ENCODE peak calls at places on chromosomes 3 and 15, in seven cellular contexts. S, X, I, D, M, J and Y are unnamed samples.

GRCh38 chr15:98150531-98150930 is 190.0 kb downstream of the ARRDC4 start:
- DNase-seq in D (no peak), X (no peak), S (no peak), J (no peak), M (no peak), I (no peak), Y (no peak)

GRCh38 chr3:194395767-194396527 is 3.1 kb downstream of the GP5 start:
- DNase-seq in M (no peak), I (no peak), J (no peak), D (no peak), X (peak), S (no peak), Y (no peak)

GRCh38 chr15:30889231-30889630 is 14.5 kb upstream of the FAN1 start:
- DNase-seq in D (no peak), J (no peak), S (no peak), X (no peak), I (no peak), M (no peak), Y (no peak)

GRCh38 chr3:15753056-15753710 is 44.6 kb downstream of the ANKRD28 start:
- DNase-seq in M (no peak), S (no peak), D (no peak), J (no peak), X (no peak), I (no peak), Y (no peak)

GRCh38 chr3:112445839-112446238 is 53.4 kb downstream of the BTLA start:
- DNase-seq in I (no peak), M (no peak), J (no peak), X (no peak), D (no peak), S (no peak), Y (no peak)

GRCh38 chr3:124395584-124396340 is 334.5 kb upstream of the UMPS start:
- DNase-seq in D (no peak), I (peak), X (no peak), M (no peak), J (peak), S (no peak), Y (no peak)

GRCh38 chr15:33074942-33075341 is 119.6 kb downstream of the FMN1 start:
- DNase-seq in J (no peak), D (no peak), X (no peak), M (no peak), I (no peak), S (no peak), Y (no peak)

GRCh38 chr3:157271283-157271882 is 111.4 kb upstream of the CCNL1 start:
- DNase-seq in S (no peak), M (no peak), J (no peak), X (no peak), I (no peak), D (no peak), Y (no peak)

GRCh38 chr3:171168551-171168950 is 142.0 kb upstream of the SLC2A2 start:
- DNase-seq in J (no peak), S (no peak), I (no peak), M (no peak), D (no peak), X (no peak), Y (no peak)

GRCh38 chr3:39106281-39107055 is 959 bp downstream of the GORASP1 start:
- DNase-seq in D (no peak), X (peak), J (no peak), S (no peak), I (no peak), M (no peak), Y (no peak)

GRCh38 chr15:59185725-59186124 is 20.9 kb upstream of the LDHAL6B start:
- DNase-seq in J (no peak), X (no peak), M (no peak), S (no peak), I (no peak), D (no peak), Y (no peak)

GRCh38 chr3:8603115-8603710 is 41.4 kb downstream of the SSUH2 start:
- DNase-seq in M (no peak), I (no peak), S (no peak), X (no peak), D (no peak), J (no peak), Y (no peak)

GRCh38 chr15:33201376-33202189 is 7.1 kb upstream of the FMN1 start:
- DNase-seq in M (no peak), D (no peak), S (no peak), X (peak), I (no peak), J (peak), Y (no peak)

GRCh38 chr3:25151497-25151896 is 276.6 kb upstream of the RARB start:
- DNase-seq in J (no peak), I (no peak), D (no peak), S (no peak), X (no peak), M (no peak), Y (no peak)

GRCh38 chr3:35194666-35195065 is 444.7 kb upstream of the ARPP21 start:
- DNase-seq in M (no peak), S (no peak), D (no peak), I (no peak), J (no peak), X (no peak), Y (no peak)

GRCh38 chr3:64295594-64295993 is 70.3 kb upstream of the PRICKLE2 start:
- DNase-seq in X (no peak), J (no peak), D (peak), M (peak), I (no peak), S (peak), Y (peak)

GRCh38 chr3:145355175-145355574 is 805.8 kb downstream of the PLOD2 start:
- DNase-seq in X (no peak), D (no peak), S (peak), J (no peak), I (no peak), M (no peak), Y (no peak)

GRCh38 chr3:39013921-39014509 is 37.7 kb downstream of the SCN11A start:
- DNase-seq in J (no peak), I (no peak), X (no peak), D (no peak), S (no peak), M (no peak), Y (no peak)

GRCh38 chr3:50518441-50518840 is 15.0 kb upstream of the CACNA2D2 start:
- DNase-seq in M (no peak), D (no peak), I (no peak), X (no peak), S (no peak), J (no peak), Y (no peak)

GRCh38 chr15:65516997-65517865 is at the start of gene DPP8:
- DNase-seq in D (peak), S (peak), X (peak), I (peak), J (peak), M (peak), Y (peak)
- H3K4me3 ChIP-seq in D (peak), S (peak), X (peak), I (peak), J (peak), M (peak), Y (peak)

GRCh38 chr3:190862209-190863118 is at the start of gene GMNC:
- DNase-seq in X (peak), M (no peak), J (peak), I (peak), D (no peak), S (no peak), Y (peak)
- H3K4me3 ChIP-seq in X (peak), M (peak), J (peak), I (peak), D (peak), S (peak), Y (peak)

GRCh38 chr3:120446891-120447668 is 3.7 kb downstream of the FSTL1 start:
- DNase-seq in J (no peak), I (no peak), X (no peak), D (no peak), S (no peak), M (no peak), Y (no peak)
- H3K4me3 ChIP-seq in J (no peak), I (no peak), X (no peak), D (peak), S (peak), M (no peak), Y (no peak)

GRCh38 chr3:190321789-190322603 is at the start of gene CLDN1:
- DNase-seq in M (no peak), X (peak), S (peak), I (peak), D (peak), J (peak), Y (no peak)
- H3K4me3 ChIP-seq in M (peak), X (peak), S (peak), I (peak), D (peak), J (peak), Y (peak)

DNA sequence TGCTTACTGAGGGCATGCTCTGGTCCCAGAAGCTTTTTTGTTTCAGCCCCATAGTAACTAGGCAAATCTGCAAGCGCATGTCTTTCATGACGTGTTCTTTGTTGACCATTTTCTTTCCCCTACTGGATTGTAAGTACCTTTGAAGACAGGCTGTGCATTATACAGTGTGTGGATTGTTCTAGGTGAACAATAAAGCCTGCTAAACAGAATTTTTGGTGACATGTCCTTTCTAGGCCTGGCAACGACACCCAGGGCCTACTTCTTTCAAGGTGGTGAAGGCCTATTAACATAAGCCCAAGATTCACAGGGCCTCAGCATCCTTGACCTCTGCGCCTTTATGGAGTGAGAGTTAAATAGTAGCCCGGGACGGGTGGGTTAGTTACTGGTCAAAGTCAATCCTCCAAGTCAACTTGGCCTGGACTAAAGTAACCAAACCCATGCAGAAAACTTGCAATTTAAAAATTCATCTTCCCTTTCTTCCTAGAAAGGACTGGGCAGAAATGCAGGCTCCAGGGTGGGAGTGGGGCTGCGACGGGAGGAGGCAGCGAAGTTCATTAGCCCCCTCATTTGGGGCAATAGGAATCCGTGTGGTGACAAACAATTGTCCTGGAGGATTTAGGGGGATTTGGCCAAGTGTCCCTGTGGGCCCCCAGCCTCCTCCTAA is 37.6 kb upstream of the TRIM71 start:
- DNase-seq in I (no peak), J (no peak), S (no peak), X (no peak), D (no peak), M (no peak), Y (no peak)
- H3K4me3 ChIP-seq in I (no peak), J (peak), S (peak), X (no peak), D (no peak), M (no peak), Y (no peak)

GRCh38 chr15:68935400-68935937 is 5.1 kb downstream of the SPESP1 start:
- DNase-seq in J (no peak), D (no peak), X (no peak), M (no peak), I (no peak), S (no peak), Y (no peak)

GRCh38 chr15:68924866-68925599 is 5.3 kb upstream of the SPESP1 start:
- DNase-seq in I (peak), M (peak), D (peak), X (peak), S (peak), J (peak), Y (peak)

GRCh38 chr15:68930268-68931022 is at the start of gene SPESP1:
- DNase-seq in I (peak), M (no peak), X (peak), J (peak), D (peak), S (no peak), Y (peak)
- H3K4me3 ChIP-seq in I (no peak), M (no peak), X (no peak), J (peak), D (peak), S (peak), Y (peak)

GRCh38 chr3:79016587-79017380 is 751.0 kb downstream of the ROBO1 start:
- DNase-seq in X (no peak), I (no peak), J (no peak), M (no peak), S (no peak), D (no peak), Y (no peak)

GRCh38 chr3:79015854-79016253 is 751.9 kb downstream of the ROBO1 start:
- DNase-seq in S (no peak), M (no peak), X (no peak), J (no peak), D (no peak), I (no peak), Y (no peak)

GRCh38 chr3:79019924-79020173 is 747.9 kb downstream of the ROBO1 start:
- DNase-seq in X (peak), D (no peak), J (no peak), M (no peak), I (no peak), S (no peak), Y (no peak)

GRCh38 chr3:79019137-79019923 is 748.5 kb downstream of the ROBO1 start:
- DNase-seq in M (peak), S (peak), D (peak), I (peak), J (peak), X (peak), Y (peak)

GRCh38 chr3:79018671-79019136 is 749.1 kb downstream of the ROBO1 start:
- DNase-seq in X (peak), S (no peak), M (no peak), I (peak), J (peak), D (no peak), Y (no peak)
- H3K4me3 ChIP-seq in X (peak), S (peak), M (peak), I (peak), J (peak), D (peak), Y (peak)

GRCh38 chr3:166282931-166283330 is 445.7 kb upstream of the BCHE start:
- DNase-seq in I (no peak), M (no peak), X (no peak), J (no peak), S (no peak), D (no peak), Y (no peak)

GRCh38 chr3:166284994-166285393 is 447.8 kb upstream of the BCHE start:
- DNase-seq in I (no peak), S (peak), M (no peak), D (peak), X (no peak), J (no peak), Y (no peak)

DNA sequence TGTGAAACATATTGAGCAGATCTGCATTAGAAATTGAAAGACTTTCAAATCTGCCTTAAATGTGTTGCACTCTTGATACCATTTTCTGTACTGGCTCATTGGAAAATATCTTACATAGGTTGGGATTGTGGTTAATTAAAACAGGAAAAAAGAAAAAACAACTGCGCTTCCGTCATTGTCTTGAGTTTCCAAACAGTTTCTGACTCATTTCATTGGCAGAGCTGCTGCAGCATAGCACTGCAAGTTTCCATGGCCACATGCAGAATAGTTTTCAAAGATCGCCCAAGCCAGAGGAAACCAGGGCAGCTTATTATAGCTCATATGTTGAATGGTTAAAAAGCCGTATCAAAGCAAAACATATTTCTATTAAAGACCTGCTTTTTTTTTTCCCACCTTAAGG is 446.6 kb upstream of the BCHE start:
- DNase-seq in D (peak), X (no peak), J (no peak), M (no peak), S (peak), I (no peak), Y (peak)
- H3K4me3 ChIP-seq in D (no peak), X (no peak), J (no peak), M (no peak), S (peak), I (no peak), Y (no peak)

GRCh38 chr15:53713218-53713617 is 46.2 kb downstream of the WDR72 start:
- DNase-seq in D (no peak), M (no peak), X (no peak), S (no peak), J (no peak), I (no peak), Y (no peak)
- H3K4me3 ChIP-seq in D (no peak), M (no peak), X (no peak), S (no peak), J (no peak), I (no peak), Y (no peak)